ENCODE peak calls at places on chromosomes 7 and 10, in eight cellular contexts. O, Y, R, I, T, M, B and X are unnamed samples.

GRCh38 chr7:91127974-91128373 is 136.3 kb upstream of the FZD1 start:
- DNase-seq in O (peak), Y (no peak), R (no peak), I (peak), T (no peak), M (no peak), B (no peak), X (no peak)

GRCh38 chr7:142811154-142811737 is 40.5 kb downstream of the PRSS2 start:
- DNase-seq in O (no peak), Y (peak), R (no peak), I (peak), T (peak), M (peak), B (peak), X (no peak)

GRCh38 chr10:13483951-13484350 is 44.9 kb downstream of the BEND7 start:
- DNase-seq in O (no peak), Y (no peak), R (no peak), I (no peak), T (no peak), M (no peak), B (no peak), X (no peak)

GRCh38 chr7:103859699-103860098 is 129.8 kb downstream of the RELN start:
- DNase-seq in O (no peak), Y (no peak), R (no peak), I (no peak), T (no peak), M (no peak), B (no peak), X (no peak)

GRCh38 chr7:19112290-19113000 is 5.0 kb downstream of the TWIST1 start:
- DNase-seq in O (peak), Y (peak), R (no peak), I (peak), T (no peak), M (peak), B (no peak), X (peak)

GRCh38 chr7:147492621-147493020 is 1097.9 kb upstream of the C7orf33 start:
- DNase-seq in O (no peak), Y (peak), R (no peak), I (peak), T (no peak), M (no peak), B (no peak), X (no peak)

GRCh38 chr7:2930310-2931033 is 86.4 kb upstream of the GNA12 start:
- DNase-seq in O (no peak), Y (no peak), R (no peak), I (no peak), T (no peak), M (peak), B (no peak), X (peak)

GRCh38 chr10:24723386-24723787 is 300 bp downstream of the ARHGAP21 start:
- DNase-seq in O (no peak), Y (peak), R (no peak), I (peak), T (no peak), M (no peak), B (no peak), X (no peak)

GRCh38 chr10:62388328-62388727 is 14.2 kb downstream of the ZNF365 start:
- DNase-seq in O (no peak), Y (no peak), R (no peak), I (no peak), T (no peak), M (peak), B (no peak), X (no peak)

GRCh38 chr7:130430841-130431713 is 9.7 kb downstream of the CEP41 start:
- DNase-seq in O (peak), Y (peak), R (no peak), I (peak), T (no peak), M (no peak), B (no peak), X (no peak)

GRCh38 chr10:69912584-69912983 is 110.9 kb downstream of the COL13A1 start:
- DNase-seq in O (no peak), Y (no peak), R (no peak), I (no peak), T (no peak), M (no peak), B (no peak), X (no peak)

GRCh38 chr7:105890290-105890997 is 14.0 kb upstream of the ATXN7L1 start:
- DNase-seq in O (no peak), Y (peak), R (no peak), I (peak), T (no peak), M (no peak), B (no peak), X (no peak)

GRCh38 chr7:80902716-80903308 is 16.0 kb downstream of the SEMA3C start:
- DNase-seq in O (no peak), Y (no peak), R (no peak), I (no peak), T (no peak), M (no peak), B (no peak), X (no peak)

GRCh38 chr10:16116404-16117304 is 256.3 kb upstream of the MINDY3 start:
- DNase-seq in O (no peak), Y (no peak), R (no peak), I (no peak), T (peak), M (peak), B (peak), X (no peak)

GRCh38 chr10:114819313-114819712 is 2.3 kb upstream of the FHIP2A start:
- DNase-seq in O (no peak), Y (no peak), R (no peak), I (no peak), T (no peak), M (no peak), B (no peak), X (no peak)

GRCh38 chr10:114821915-114822770 is 563 bp downstream of the FHIP2A start:
- DNase-seq in O (no peak), Y (peak), R (no peak), I (peak), T (peak), M (peak), B (peak), X (peak)

GRCh38 chr10:114824396-114824795 is 2.8 kb downstream of the FHIP2A start:
- DNase-seq in O (no peak), Y (peak), R (no peak), I (peak), T (no peak), M (no peak), B (no peak), X (no peak)

GRCh38 chr10:114822771-114823463 is 1.3 kb downstream of the FHIP2A start:
- DNase-seq in O (no peak), Y (peak), R (no peak), I (peak), T (no peak), M (no peak), B (peak), X (no peak)

GRCh38 chr10:114821293-114821914 is at the start of gene FHIP2A:
- DNase-seq in O (no peak), Y (peak), R (no peak), I (peak), T (peak), M (peak), B (peak), X (peak)
- TF ChIP-seq CTCF in O (peak), Y (peak), R (peak), I (peak), T (peak), M (peak), B (peak), X (peak)

GRCh38 chr10:134205-134742 is 981 bp upstream of the ZMYND11 start:
- DNase-seq in O (no peak), Y (peak), R (no peak), I (peak), T (peak), M (peak), B (no peak), X (no peak)
- TF ChIP-seq CTCF in O (no peak), Y (no peak), R (no peak), I (no peak), T (no peak), M (no peak), B (no peak), X (no peak)

GRCh38 chr7:128672927-128673517 is 930 bp downstream of the GARIN1A start:
- DNase-seq in O (no peak), Y (peak), R (no peak), I (peak), T (peak), M (peak), B (peak), X (no peak)
- TF ChIP-seq CTCF in O (peak), Y (peak), R (peak), I (peak), T (peak), M (peak), B (peak), X (peak)

DNA sequence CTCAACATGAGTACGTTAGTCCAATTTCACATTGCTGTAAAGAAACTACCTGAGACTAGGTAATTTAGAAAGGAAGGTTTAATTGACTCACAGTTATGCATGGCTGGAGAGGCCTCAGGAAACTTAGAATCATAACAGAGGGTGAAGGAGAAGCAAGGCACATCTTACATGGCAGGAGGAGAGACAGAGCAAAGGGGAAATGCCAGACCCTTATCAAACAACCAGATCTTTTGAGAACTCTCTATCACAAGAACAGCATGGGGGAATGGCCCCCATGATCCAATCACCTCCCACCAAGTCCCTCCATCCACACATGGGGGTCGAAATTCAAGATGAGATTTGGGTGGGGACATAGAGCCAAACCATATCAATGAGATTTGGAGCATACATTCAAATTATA is 34.6 kb upstream of the PDSS1 start:
- DNase-seq in O (no peak), Y (no peak), R (no peak), I (no peak), T (no peak), M (no peak), B (no peak), X (no peak)
- TF ChIP-seq CTCF in O (no peak), Y (no peak), R (no peak), I (no peak), T (no peak), M (no peak), B (no peak), X (no peak)

GRCh38 chr10:90960355-90960814 is 39.5 kb upstream of the ANKRD1 start:
- DNase-seq in O (peak), Y (peak), R (no peak), I (peak), T (no peak), M (no peak), B (peak), X (no peak)
- TF ChIP-seq CTCF in O (peak), Y (no peak), R (no peak), I (peak), T (no peak), M (no peak), B (no peak), X (peak)

GRCh38 chr10:31318854-31319601 is at the start of gene ZEB1:
- DNase-seq in O (peak), Y (peak), R (peak), I (peak), T (peak), M (peak), B (peak), X (peak)
- TF ChIP-seq CTCF in O (peak), Y (peak), R (peak), I (peak), T (peak), M (peak), B (peak), X (peak)

DNA sequence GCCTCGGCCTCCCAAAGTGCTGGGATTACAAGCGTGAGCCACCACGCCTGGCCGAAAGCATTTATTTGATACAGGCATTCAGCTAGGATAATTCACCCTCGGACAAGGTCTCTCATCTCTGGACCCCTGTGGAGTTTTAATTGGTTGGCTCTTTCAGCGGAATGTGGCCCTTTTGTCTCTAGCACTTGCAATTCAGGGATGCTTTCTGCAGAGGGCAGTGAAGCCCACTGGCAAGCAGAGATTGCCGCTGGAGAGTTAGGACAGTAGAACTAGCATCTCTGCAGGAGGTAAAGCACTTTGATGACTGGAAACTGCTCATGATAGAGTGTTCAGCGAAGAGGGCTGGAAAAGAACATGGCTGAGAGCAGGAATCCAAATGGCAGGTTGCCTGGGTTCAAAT is 62.0 kb downstream of the SUFU start:
- DNase-seq in O (no peak), Y (no peak), R (no peak), I (no peak), T (no peak), M (peak), B (no peak), X (no peak)
- TF ChIP-seq CTCF in O (no peak), Y (no peak), R (no peak), I (peak), T (no peak), M (peak), B (no peak), X (no peak)